ENCODE peak calls at places on chromosome 12, in ten cellular contexts. E is tibial nerve, F is GM23338, U is H1, A is lung, Q is PC-3, K is prostate gland, W is ascending aorta, T is cardiac muscle cell, R is heart right ventricle. P is an unnamed sample.
A peak's percentile ranks its signal among the peaks of the same experiment; 100 is the strongest.

GRCh38 chr12:131832393-131833231 is 4.4 kb downstream of the MMP17 start:
- DNase-seq in E (peak; percentile 38), F (no peak), U (no peak), A (no peak), Q (peak; percentile 51), K (peak; percentile 22), W (no peak), T (peak; percentile 73), R (peak; percentile 62), P (peak; percentile 51)

GRCh38 chr12:49505672-49506071 is 33.2 kb upstream of the KCNH3 start:
- DNase-seq in E (no peak), F (no peak), U (no peak), A (no peak), Q (peak; percentile 71), K (no peak), W (no peak), T (peak; percentile 17), R (no peak), P (peak; percentile 18)

GRCh38 chr12:48818831-48819590 is 715 bp downstream of the CACNB3 start:
- DNase-seq in E (no peak), F (peak; percentile 89), U (peak; percentile 73), A (no peak), Q (no peak), K (no peak), W (no peak), T (peak; percentile 33), R (no peak), P (no peak)

GRCh38 chr12:65171870-65172269 is 2.5 kb downstream of the LEMD3 start:
- DNase-seq in E (no peak), F (no peak), U (no peak), A (no peak), Q (peak; percentile 44), K (no peak), W (no peak), T (peak; percentile 3), R (no peak), P (peak; percentile 15)

GRCh38 chr12:14902465-14902864 is 16.8 kb upstream of the MGP start:
- DNase-seq in E (no peak), F (no peak), U (no peak), A (no peak), Q (no peak), K (no peak), W (no peak), T (peak; percentile 64), R (no peak), P (peak; percentile 30)

GRCh38 chr12:19654630-19655384 is 215.5 kb downstream of the AEBP2 start:
- DNase-seq in E (no peak), F (no peak), U (no peak), A (no peak), Q (no peak), K (no peak), W (no peak), T (peak; percentile 19), R (no peak), P (peak; percentile 71)

GRCh38 chr12:95918194-95918993 is 24.0 kb downstream of the CCDC38 start:
- DNase-seq in E (no peak), F (peak; percentile 86), U (peak; percentile 52), A (peak; percentile 48), Q (peak; percentile 70), K (peak; percentile 37), W (no peak), T (peak; percentile 65), R (no peak), P (peak; percentile 78)

GRCh38 chr12:96400631-96401060 is 407 bp upstream of the CDK17 start:
- DNase-seq in E (no peak), F (no peak), U (peak; percentile 80), A (no peak), Q (peak; percentile 37), K (no peak), W (no peak), T (peak; percentile 52), R (no peak), P (no peak)

GRCh38 chr12:126347421-126347820 is 1282.2 kb downstream of the AACS start:
- DNase-seq in E (no peak), F (peak; percentile 42), U (peak; percentile 80), A (no peak), Q (no peak), K (no peak), W (no peak), T (no peak), R (no peak), P (no peak)

GRCh38 chr12:125194999-125195398 is 129.8 kb downstream of the AACS start:
- DNase-seq in E (no peak), F (no peak), U (peak; percentile 49), A (no peak), Q (peak; percentile 33), K (no peak), W (no peak), T (no peak), R (no peak), P (no peak)

GRCh38 chr12:80406253-80406652 is 37.8 kb upstream of the PTPRQ start:
- DNase-seq in E (no peak), F (no peak), U (no peak), A (no peak), Q (no peak), K (no peak), W (no peak), T (no peak), R (no peak), P (no peak)

GRCh38 chr12:80404629-80405028 is 39.4 kb upstream of the PTPRQ start:
- DNase-seq in E (no peak), F (no peak), U (no peak), A (no peak), Q (peak; percentile 54), K (no peak), W (no peak), T (no peak), R (no peak), P (no peak)

DNA sequence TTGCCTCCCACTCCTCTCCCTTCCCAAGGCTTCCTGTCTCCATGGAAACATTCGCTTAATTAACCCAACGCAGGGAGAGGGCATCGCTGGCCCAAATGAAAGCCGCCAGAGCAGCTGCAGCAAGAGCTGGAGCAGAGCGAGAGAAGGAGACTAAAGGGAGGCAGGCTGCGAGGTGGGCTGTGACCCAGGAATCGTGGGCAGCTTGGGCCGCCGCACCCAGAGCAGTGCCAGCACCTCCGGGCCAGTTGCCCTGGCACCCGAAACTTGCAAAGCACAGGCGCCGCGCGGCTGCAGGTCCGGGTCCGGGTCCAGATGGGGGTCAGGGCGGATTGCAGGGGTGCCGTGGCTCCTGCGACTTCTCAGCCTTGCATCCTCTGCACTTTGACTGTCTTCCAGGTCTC is 43.4 kb upstream of the PTPRQ start:
- DNase-seq in E (no peak), F (peak; percentile 65), U (peak; percentile 52), A (no peak), Q (no peak), K (no peak), W (no peak), T (peak; percentile 40), R (peak; percentile 12), P (no peak)
- H3K4me3 ChIP-seq in E (peak overlapping the region; percentile 41), F (peak overlapping the region; percentile 43), U (no peak overlapping the region), A (no peak overlapping the region), Q (no peak overlapping the region), K (no peak overlapping the region), W (peak overlapping the region; percentile 46), T (no peak overlapping the region), R (peak overlapping the region; percentile 36), P (peak overlapping the region; percentile 77)

DNA sequence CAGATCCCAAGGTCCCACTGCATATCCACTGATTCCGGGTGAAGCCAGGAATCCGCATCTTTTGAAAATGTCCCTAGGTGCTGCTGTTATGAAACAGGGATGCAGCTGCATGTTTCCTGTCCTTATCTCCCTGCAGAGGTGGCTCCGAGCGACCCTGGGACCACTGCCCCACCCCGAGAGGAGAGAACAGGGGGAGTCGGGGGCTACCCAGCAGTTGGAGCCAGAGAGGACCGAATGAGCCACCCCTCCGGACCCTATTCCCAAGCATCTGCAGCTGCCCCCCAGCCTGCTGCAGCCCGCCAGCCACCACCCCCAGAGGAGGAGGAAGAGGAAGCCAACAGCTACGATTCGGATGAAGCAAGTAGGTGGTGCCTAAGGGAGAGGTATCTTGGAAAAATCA is 30.3 kb upstream of the OAS1 start:
- DNase-seq in E (no peak), F (no peak), U (no peak), A (no peak), Q (no peak), K (no peak), W (no peak), T (no peak), R (no peak), P (no peak)
- H3K27me3 ChIP-seq in E (peaks cover 16% of the 10 kb centered on the region), F (no peaks in the 10 kb centered on the region), U (no peaks in the 10 kb centered on the region), A (peaks cover 5% of the 10 kb centered on the region), Q (peaks cover 90% of the 10 kb centered on the region), K (peaks cover 8% of the 10 kb centered on the region), W (no peaks in the 10 kb centered on the region), T (no peaks in the 10 kb centered on the region), R (peaks cover 61% of the 10 kb centered on the region), P (peaks cover 72% of the 10 kb centered on the region)

GRCh38 chr12:122526683-122527477 is at the start of the genes KNTC1 and RSRC2:
- DNase-seq in E (peak; percentile 98), F (peak; percentile 100), U (peak; percentile 93), A (peak; percentile 99), Q (peak; percentile 100), K (peak; percentile 99), W (peak; percentile 100), T (peak; percentile 100), R (peak; percentile 93), P (peak; percentile 100)

GRCh38 chr12:122527478-122527944 is 462 bp downstream of the KNTC1 start:
- DNase-seq in E (no peak), F (peak; percentile 51), U (no peak), A (peak; percentile 30), Q (peak; percentile 47), K (no peak), W (no peak), T (no peak), R (no peak), P (peak; percentile 44)

GRCh38 chr12:122528582-122528981 is 1.5 kb downstream of the KNTC1 start:
- DNase-seq in E (no peak), F (no peak), U (no peak), A (no peak), Q (no peak), K (no peak), W (no peak), T (no peak), R (no peak), P (no peak)

GRCh38 chr12:122533841-122534240 is 6.8 kb downstream of the KNTC1 start:
- DNase-seq in E (no peak), F (no peak), U (no peak), A (no peak), Q (no peak), K (no peak), W (no peak), T (peak; percentile 66), R (no peak), P (no peak)

DNA sequence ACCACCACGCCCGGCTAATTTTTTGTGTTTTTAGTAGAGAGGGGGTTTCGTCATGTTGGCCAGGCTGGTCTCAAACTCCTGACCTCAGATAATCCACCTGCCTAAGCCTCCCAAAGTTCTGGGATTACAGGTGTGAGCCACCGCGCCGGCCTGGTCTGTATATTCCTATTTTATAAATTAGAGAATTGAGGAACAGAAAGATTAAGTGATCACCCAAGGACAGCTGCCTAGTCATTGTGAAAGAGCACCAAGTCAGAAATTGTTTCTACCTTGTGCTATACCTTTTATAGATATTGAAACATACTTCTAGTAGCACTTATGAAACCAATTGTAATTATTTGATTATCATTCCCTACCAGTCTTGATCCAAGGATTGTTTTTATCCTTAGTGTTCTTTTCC is 1.9 kb downstream of the KNTC1 start:
- DNase-seq in E (no peak), F (no peak), U (no peak), A (no peak), Q (no peak), K (no peak), W (no peak), T (no peak), R (no peak), P (no peak)
- H3K36me3 ChIP-seq in E (no peaks in the 10 kb centered on the region), F (peaks cover 25% of the 10 kb centered on the region), U (peaks cover 23% of the 10 kb centered on the region), A (no peaks in the 10 kb centered on the region), Q (peaks cover 36% of the 10 kb centered on the region), K (no peaks in the 10 kb centered on the region), W (peaks cover 4% of the 10 kb centered on the region), T (peaks cover 5% of the 10 kb centered on the region), R (no peaks in the 10 kb centered on the region), P (no peaks in the 10 kb centered on the region)

GRCh38 chr12:110846615-110847566 is at the start of gene CCDC63:
- DNase-seq in E (peak; percentile 20), F (peak; percentile 87), U (peak; percentile 83), A (peak; percentile 39), Q (peak; percentile 62), K (peak; percentile 39), W (peak; percentile 75), T (peak; percentile 62), R (peak; percentile 71), P (peak; percentile 49)
- H3K4me3 ChIP-seq in E (peak within 1 kb of the TSS; percentile 39), F (peak within 1 kb of the TSS; percentile 74), U (peak within 1 kb of the TSS; percentile 79), A (no peak within 1 kb of the TSS), Q (peak within 1 kb of the TSS; percentile 66), K (peak within 1 kb of the TSS; percentile 10), W (peak within 1 kb of the TSS; percentile 49), T (peak within 1 kb of the TSS; percentile 17), R (peak within 1 kb of the TSS; percentile 58), P (peak within 1 kb of the TSS; percentile 46)